ENCODE peak calls at places on chromosomes 7 and 10, in four cellular contexts. L, D, M and Z are unnamed samples. For H3K9me3, the result is how much of the 10 kb centered on the place peaks cover.

GRCh38 chr7:123643495-123644428 is 11.9 kb upstream of the LMOD2 start:
- DNase-seq in L (peak), D (peak), M (no peak), Z (no peak)

GRCh38 chr10:21721000-21721670 is 187.1 kb downstream of the MLLT10 start:
- DNase-seq in L (no peak), D (no peak), M (no peak), Z (no peak)

GRCh38 chr10:99235469-99235871 is at the start of gene HPSE2:
- DNase-seq in L (no peak), D (no peak), M (no peak), Z (no peak)

GRCh38 chr7:13414661-13415105 is 574.8 kb downstream of the ETV1 start:
- DNase-seq in L (no peak), D (no peak), M (no peak), Z (peak)

GRCh38 chr7:146658604-146659003 is 542.0 kb downstream of the CNTNAP2 start:
- DNase-seq in L (no peak), D (no peak), M (no peak), Z (no peak)

GRCh38 chr7:155667241-155667849 is 22.9 kb downstream of the RBM33 start:
- DNase-seq in L (no peak), D (no peak), M (no peak), Z (no peak)

GRCh38 chr7:45147858-45148652 is 9.5 kb upstream of the RAMP3 start:
- DNase-seq in L (no peak), D (no peak), M (no peak), Z (no peak)

GRCh38 chr7:80764132-80764531 is 125.7 kb downstream of the CD36 start:
- DNase-seq in L (no peak), D (no peak), M (no peak), Z (no peak)

GRCh38 chr10:52098130-52098529 is 216.0 kb upstream of the DKK1 start:
- DNase-seq in L (no peak), D (no peak), M (no peak), Z (no peak)

GRCh38 chr10:43216931-43217562 is 49.8 kb downstream of the RASGEF1A start:
- DNase-seq in L (no peak), D (no peak), M (no peak), Z (no peak)

GRCh38 chr7:106737202-106737562 is 76.2 kb upstream of the CCDC71L start:
- DNase-seq in L (no peak), D (no peak), M (no peak), Z (no peak)

GRCh38 chr7:127890726-127891125 is 140.5 kb downstream of the LRRC4 start:
- DNase-seq in L (no peak), D (no peak), M (no peak), Z (no peak)

GRCh38 chr10:109895095-109895818 is 28.1 kb downstream of the XPNPEP1 start:
- DNase-seq in L (no peak), D (no peak), M (no peak), Z (no peak)

DNA sequence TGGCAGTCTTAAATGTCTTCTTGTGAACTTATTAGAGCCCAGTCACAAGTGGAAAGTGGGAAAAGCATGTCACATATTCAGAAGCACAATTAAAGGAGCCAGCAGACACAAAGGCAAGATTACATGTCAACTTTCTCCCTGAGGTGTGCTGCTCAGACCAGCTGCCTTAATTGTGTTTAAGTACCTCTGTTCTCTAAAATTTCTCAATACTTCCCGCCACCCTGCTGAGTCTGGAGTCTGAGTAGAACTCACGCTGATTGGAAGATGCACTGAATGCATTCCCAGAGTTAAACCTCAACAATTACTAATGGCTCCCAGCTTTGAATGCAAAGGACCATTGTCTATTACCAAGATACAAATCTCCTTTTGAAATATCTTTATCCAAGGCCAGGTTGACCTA is 166.4 kb upstream of the COBL start:
- DNase-seq in L (no peak), D (no peak), M (no peak), Z (no peak)
- H3K9me3 ChIP-seq in L (under half), D (under half), M (under half), Z (under half)

GRCh38 chr7:130494480-130494879 is 2.6 kb downstream of the MEST start:
- DNase-seq in L (no peak), D (no peak), M (peak), Z (no peak)

GRCh38 chr7:130491841-130492518 is at the start of gene MEST:
- DNase-seq in L (no peak), D (no peak), M (no peak), Z (no peak)

GRCh38 chr7:130490888-130491771 is 755 bp upstream of the MEST start:
- DNase-seq in L (no peak), D (no peak), M (no peak), Z (no peak)

GRCh38 chr7:130493275-130493868 is 1.5 kb downstream of the MEST start:
- DNase-seq in L (no peak), D (no peak), M (no peak), Z (no peak)

DNA sequence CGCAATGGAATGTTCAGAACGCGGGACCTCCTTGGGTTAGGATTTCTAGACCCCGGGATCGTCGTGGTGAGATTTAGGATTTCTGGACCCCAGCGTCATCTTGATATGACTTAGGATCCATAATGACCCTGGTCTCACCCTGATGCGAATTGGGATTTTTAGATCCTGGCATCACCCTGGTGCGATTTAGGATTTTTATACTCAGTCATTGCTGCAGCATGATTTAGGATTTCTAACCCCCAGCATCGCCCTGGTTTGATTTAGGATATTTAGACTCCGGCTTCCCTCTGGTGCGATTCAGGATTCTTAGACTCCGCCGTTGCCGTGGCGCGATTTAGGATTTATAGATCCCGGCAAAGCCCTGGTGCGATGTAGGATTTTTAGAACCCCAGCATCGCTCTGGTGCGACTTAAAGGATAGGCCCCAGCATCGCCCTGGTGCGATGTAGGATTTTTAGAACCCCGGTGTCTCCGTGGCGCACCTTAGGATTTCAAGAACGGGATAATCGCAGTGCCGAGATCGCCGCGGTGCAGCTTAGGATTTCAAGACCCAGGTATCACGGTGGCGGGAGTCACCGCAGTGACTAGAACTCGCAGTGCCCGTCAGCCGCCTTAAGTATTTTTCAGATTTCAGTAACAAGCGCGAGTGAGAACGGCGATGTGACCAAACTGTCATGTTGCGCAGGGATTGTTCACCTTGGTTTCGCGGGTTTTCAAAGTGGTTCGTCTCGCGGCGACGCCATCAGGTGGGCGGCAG is 812 bp downstream of the MEST start:
- DNase-seq in L (no peak), D (no peak), M (no peak), Z (no peak)
- TF ChIP-seq SIN3A in L (no peak), D (no peak), M (no peak), Z (no peak)

GRCh38 chr7:74226633-74227032 is 16.8 kb downstream of the LAT2 start:
- DNase-seq in L (no peak), D (no peak), M (no peak), Z (no peak)

GRCh38 chr7:74225400-74225799 is 15.6 kb downstream of the LAT2 start:
- DNase-seq in L (no peak), D (no peak), M (no peak), Z (no peak)

GRCh38 chr7:74222851-74223710 is 13.3 kb downstream of the LAT2 start:
- DNase-seq in L (no peak), D (no peak), M (no peak), Z (no peak)

GRCh38 chr7:74223711-74224510 is 14.1 kb downstream of the LAT2 start:
- DNase-seq in L (no peak), D (no peak), M (no peak), Z (no peak)

DNA sequence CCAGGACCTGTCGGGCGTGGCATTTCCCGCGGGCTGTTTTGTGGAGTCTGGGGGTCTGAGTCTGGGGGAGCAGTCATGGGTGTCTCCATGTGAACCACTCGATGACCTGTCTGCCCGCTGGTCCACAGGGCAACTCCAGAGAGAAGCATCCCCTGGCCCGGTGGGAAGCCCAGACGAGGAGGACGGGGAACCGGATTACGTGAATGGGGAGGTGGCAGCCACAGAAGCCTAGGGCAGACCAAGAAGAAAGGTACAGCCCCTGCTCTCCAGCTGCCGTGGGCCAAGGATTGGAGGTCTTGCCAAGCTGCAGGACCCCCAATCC is 14.7 kb downstream of the LAT2 start:
- DNase-seq in L (no peak), D (no peak), M (no peak), Z (no peak)
- TF ChIP-seq TCF7L2 in L (no peak), D (no peak), M (no peak), Z (no peak)

GRCh38 chr7:154581251-154581890 is 421.6 kb downstream of the PAXIP1 start:
- DNase-seq in L (no peak), D (no peak), M (no peak), Z (no peak)

GRCh38 chr7:154583454-154583853 is 419.5 kb downstream of the PAXIP1 start:
- DNase-seq in L (no peak), D (no peak), M (no peak), Z (no peak)

GRCh38 chr7:154587812-154588211 is 415.1 kb downstream of the PAXIP1 start:
- DNase-seq in L (no peak), D (no peak), M (no peak), Z (no peak)

GRCh38 chr7:154579711-154580110 is 423.2 kb downstream of the PAXIP1 start:
- DNase-seq in L (no peak), D (no peak), M (no peak), Z (no peak)

GRCh38 chr7:154584352-154585252 is 418.3 kb downstream of the PAXIP1 start:
- DNase-seq in L (no peak), D (no peak), M (peak), Z (no peak)
- H3K9me3 ChIP-seq in L (under half), D (under half), M (under half), Z (under half)

GRCh38 chr10:17847586-17848296 is 38.6 kb downstream of the MRC1 start:
- DNase-seq in L (no peak), D (no peak), M (peak), Z (no peak)
- TF ChIP-seq SIN3A in L (no peak), D (no peak), M (no peak), Z (no peak)

GRCh38 chr7:49187543-49188268 is 263.4 kb downstream of the CDC14C start:
- DNase-seq in L (no peak), D (no peak), M (no peak), Z (no peak)
- TF ChIP-seq TCF7L2 in L (no peak), D (no peak), M (no peak), Z (no peak)

GRCh38 chr7:157544226-157544625 is 207.4 kb downstream of the DNAJB6 start:
- DNase-seq in L (no peak), D (no peak), M (no peak), Z (no peak)
- H3K9me3 ChIP-seq in L (under half), D (under half), M (under half), Z (under half)

GRCh38 chr7:111937164-111937563 is 269.0 kb downstream of the DOCK4 start:
- DNase-seq in L (no peak), D (no peak), M (no peak), Z (no peak)

GRCh38 chr7:111942450-111943081 is 263.6 kb downstream of the DOCK4 start:
- DNase-seq in L (no peak), D (no peak), M (no peak), Z (no peak)
- TF ChIP-seq SIN3A in L (no peak), D (no peak), M (no peak), Z (no peak)

GRCh38 chr7:105126436-105126975 is 112.5 kb downstream of the KMT2E start:
- DNase-seq in L (no peak), D (no peak), M (no peak), Z (no peak)
- TF ChIP-seq TCF7L2 in L (no peak), D (no peak), M (no peak), Z (no peak)